ENCODE peak calls at places on chromosomes 4 and X, in six cellular contexts. One of them, this sample, is unnamed.

GRCh38 chr4:89056953-89057398 is at the start of gene FAM13A:
- DNase-seq in K562: peak
- DNase-seq in GM12878: peak
- DNase-seq in H1: peak
- DNase-seq in SK-N-SH: no peak
- DNase-seq in HepG2: peak
- DNase-seq in this sample: peak

GRCh38 chrX:103418811-103419210 is 42.5 kb downstream of the BEX3 start:
- DNase-seq in K562: no peak
- DNase-seq in GM12878: no peak
- DNase-seq in H1: no peak
- DNase-seq in SK-N-SH: no peak
- DNase-seq in HepG2: no peak
- DNase-seq in this sample: no peak

GRCh38 chrX:150508461-150509367 is 59.7 kb upstream of the MTM1 start:
- DNase-seq in K562: no peak
- DNase-seq in GM12878: no peak
- DNase-seq in H1: no peak
- DNase-seq in SK-N-SH: no peak
- DNase-seq in HepG2: no peak
- DNase-seq in this sample: no peak

GRCh38 chr4:57098945-57099344 is 11.2 kb downstream of the IGFBP7 start:
- DNase-seq in K562: no peak
- DNase-seq in GM12878: no peak
- DNase-seq in H1: no peak
- DNase-seq in SK-N-SH: no peak
- DNase-seq in HepG2: no peak
- DNase-seq in this sample: no peak

GRCh38 chr4:152535236-152535902 is 523 bp downstream of the FBXW7 start:
- DNase-seq in K562: peak
- DNase-seq in GM12878: no peak
- DNase-seq in H1: no peak
- DNase-seq in SK-N-SH: peak
- DNase-seq in HepG2: no peak
- DNase-seq in this sample: no peak

GRCh38 chr4:174521800-174522182 is 497 bp downstream of the HPGD start:
- DNase-seq in K562: no peak
- DNase-seq in GM12878: no peak
- DNase-seq in H1: no peak
- DNase-seq in SK-N-SH: peak
- DNase-seq in HepG2: no peak
- DNase-seq in this sample: no peak

GRCh38 chr4:102139932-102140331 is 205.3 kb downstream of the SLC39A8 start:
- DNase-seq in K562: no peak
- DNase-seq in GM12878: no peak
- DNase-seq in H1: no peak
- DNase-seq in SK-N-SH: no peak
- DNase-seq in HepG2: no peak
- DNase-seq in this sample: no peak

GRCh38 chr4:70601422-70602039 is 9.5 kb downstream of the AMBN start:
- DNase-seq in K562: peak
- DNase-seq in GM12878: peak
- DNase-seq in H1: peak
- DNase-seq in SK-N-SH: peak
- DNase-seq in HepG2: peak
- DNase-seq in this sample: peak

GRCh38 chrX:34619920-34620319 is 37.2 kb downstream of the TMEM47 start:
- DNase-seq in K562: no peak
- DNase-seq in GM12878: no peak
- DNase-seq in H1: no peak
- DNase-seq in SK-N-SH: no peak
- DNase-seq in HepG2: no peak
- DNase-seq in this sample: no peak

GRCh38 chr4:77473509-77473908 is 132.1 kb upstream of the CXCL13 start:
- DNase-seq in K562: peak
- DNase-seq in GM12878: no peak
- DNase-seq in H1: no peak
- DNase-seq in SK-N-SH: peak
- DNase-seq in HepG2: peak
- DNase-seq in this sample: no peak

GRCh38 chr4:147110968-147111367 is 165.3 kb upstream of the TTC29 start:
- DNase-seq in K562: no peak
- DNase-seq in GM12878: no peak
- DNase-seq in H1: no peak
- DNase-seq in SK-N-SH: peak
- DNase-seq in HepG2: no peak
- DNase-seq in this sample: no peak

GRCh38 chr4:96459105-96459504 is 619.2 kb downstream of the PDHA2 start:
- DNase-seq in K562: no peak
- DNase-seq in GM12878: no peak
- DNase-seq in H1: no peak
- DNase-seq in SK-N-SH: no peak
- DNase-seq in HepG2: no peak
- DNase-seq in this sample: no peak

GRCh38 chr4:82694892-82695291 is 103.7 kb downstream of the SCD5 start:
- DNase-seq in K562: no peak
- DNase-seq in GM12878: no peak
- DNase-seq in H1: no peak
- DNase-seq in SK-N-SH: no peak
- DNase-seq in HepG2: no peak
- DNase-seq in this sample: no peak

GRCh38 chr4:26136615-26137014 is 184.2 kb upstream of the RBPJ start:
- DNase-seq in K562: no peak
- DNase-seq in GM12878: no peak
- DNase-seq in H1: no peak
- DNase-seq in SK-N-SH: no peak
- DNase-seq in HepG2: no peak
- DNase-seq in this sample: no peak

GRCh38 chrX:151019837-151020236 is 36.7 kb downstream of the HMGB3 start:
- DNase-seq in K562: no peak
- DNase-seq in GM12878: no peak
- DNase-seq in H1: no peak
- DNase-seq in SK-N-SH: no peak
- DNase-seq in HepG2: no peak
- DNase-seq in this sample: no peak

GRCh38 chrX:45628041-45628440 is 427.4 kb upstream of the DIPK2B start:
- DNase-seq in K562: no peak
- DNase-seq in GM12878: no peak
- DNase-seq in H1: no peak
- DNase-seq in SK-N-SH: no peak
- DNase-seq in HepG2: no peak
- DNase-seq in this sample: no peak

GRCh38 chr4:174324725-174325124 is 41.0 kb downstream of the CEP44 start:
- DNase-seq in K562: no peak
- DNase-seq in GM12878: no peak
- DNase-seq in H1: no peak
- DNase-seq in SK-N-SH: no peak
- DNase-seq in HepG2: no peak
- DNase-seq in this sample: no peak

GRCh38 chr4:78829296-78829695 is 53.1 kb downstream of the BMP2K start:
- DNase-seq in K562: no peak
- DNase-seq in GM12878: no peak
- DNase-seq in H1: no peak
- DNase-seq in SK-N-SH: no peak
- DNase-seq in HepG2: no peak
- DNase-seq in this sample: no peak
- TF ChIP-seq CHD2 in K562: no peak
- TF ChIP-seq CHD2 in GM12878: no peak
- TF ChIP-seq CHD2 in H1: no peak
- TF ChIP-seq CHD2 in SK-N-SH: no peak
- TF ChIP-seq CHD2 in HepG2: no peak
- TF ChIP-seq CHD2 in this sample: no peak

GRCh38 chr4:163515198-163515597 is 20.7 kb downstream of the TMA16 start:
- DNase-seq in K562: no peak
- DNase-seq in GM12878: no peak
- DNase-seq in H1: no peak
- DNase-seq in SK-N-SH: no peak
- DNase-seq in HepG2: no peak
- DNase-seq in this sample: no peak
- TF ChIP-seq RFX5 in K562: no peak
- TF ChIP-seq RFX5 in GM12878: no peak
- TF ChIP-seq RFX5 in H1: no peak
- TF ChIP-seq RFX5 in SK-N-SH: no peak
- TF ChIP-seq RFX5 in HepG2: no peak
- TF ChIP-seq RFX5 in this sample: no peak

GRCh38 chr4:167234388-167234881 is at the start of gene SPOCK3:
- DNase-seq in K562: no peak
- DNase-seq in GM12878: no peak
- DNase-seq in H1: peak
- DNase-seq in SK-N-SH: peak
- DNase-seq in HepG2: no peak
- DNase-seq in this sample: peak
- TF ChIP-seq EP300 in K562: no peak
- TF ChIP-seq EP300 in GM12878: no peak
- TF ChIP-seq EP300 in H1: no peak
- TF ChIP-seq EP300 in SK-N-SH: no peak
- TF ChIP-seq EP300 in HepG2: no peak
- TF ChIP-seq EP300 in this sample: no peak

GRCh38 chr4:48945981-48946380 is 39.4 kb upstream of the OCIAD2 start:
- DNase-seq in K562: no peak
- DNase-seq in GM12878: no peak
- DNase-seq in H1: no peak
- DNase-seq in SK-N-SH: no peak
- DNase-seq in HepG2: no peak
- DNase-seq in this sample: no peak
- TF ChIP-seq CHD2 in K562: no peak
- TF ChIP-seq CHD2 in GM12878: no peak
- TF ChIP-seq CHD2 in H1: no peak
- TF ChIP-seq CHD2 in SK-N-SH: no peak
- TF ChIP-seq CHD2 in HepG2: no peak
- TF ChIP-seq CHD2 in this sample: no peak

DNA sequence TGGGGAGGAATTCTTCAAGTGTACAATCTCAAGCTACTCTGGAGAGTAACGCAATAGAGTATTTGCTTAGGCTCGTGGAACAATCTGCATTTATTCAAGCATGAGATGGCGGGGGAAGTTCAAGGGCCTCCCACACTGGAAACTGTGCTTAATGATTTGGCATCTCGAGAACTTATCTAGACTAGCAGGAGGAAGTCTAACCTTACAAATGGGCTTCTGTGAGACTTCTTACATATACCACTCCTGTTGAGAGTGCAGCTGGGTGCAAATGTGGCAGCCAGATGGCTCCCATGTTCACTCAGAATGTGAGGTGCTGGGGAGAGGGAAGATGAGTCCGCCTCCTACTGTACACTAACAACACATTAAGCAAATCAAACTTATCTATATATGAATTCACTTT is 29.3 kb upstream of the PTPN13 start:
- DNase-seq in K562: no peak
- DNase-seq in GM12878: no peak
- DNase-seq in H1: no peak
- DNase-seq in SK-N-SH: no peak
- DNase-seq in HepG2: no peak
- DNase-seq in this sample: no peak
- TF ChIP-seq RFX5 in K562: no peak
- TF ChIP-seq RFX5 in GM12878: no peak
- TF ChIP-seq RFX5 in H1: no peak
- TF ChIP-seq RFX5 in SK-N-SH: no peak
- TF ChIP-seq RFX5 in HepG2: no peak
- TF ChIP-seq RFX5 in this sample: no peak

DNA sequence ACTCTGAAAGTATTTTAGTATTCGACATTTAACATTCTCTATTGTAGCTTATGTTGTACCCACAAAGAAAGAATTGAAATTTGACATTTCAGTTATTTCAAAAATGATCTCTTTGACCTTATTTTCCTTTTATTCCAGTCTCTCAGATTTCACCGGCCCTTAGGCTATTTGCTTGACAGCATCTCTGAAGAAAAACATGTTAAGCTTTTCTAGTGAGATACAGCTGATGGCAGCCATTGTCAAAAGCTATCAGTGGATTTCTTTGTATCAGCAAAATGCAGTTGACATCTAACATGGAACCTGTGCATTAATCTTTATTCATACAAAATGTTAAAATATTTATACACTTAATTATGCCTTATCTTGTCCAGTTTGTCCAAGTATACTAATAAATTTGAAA is 16.7 kb downstream of the ZAR1 start:
- DNase-seq in K562: no peak
- DNase-seq in GM12878: no peak
- DNase-seq in H1: no peak
- DNase-seq in SK-N-SH: no peak
- DNase-seq in HepG2: no peak
- DNase-seq in this sample: no peak
- TF ChIP-seq EP300 in K562: no peak
- TF ChIP-seq EP300 in GM12878: no peak
- TF ChIP-seq EP300 in H1: no peak
- TF ChIP-seq EP300 in SK-N-SH: no peak
- TF ChIP-seq EP300 in HepG2: no peak
- TF ChIP-seq EP300 in this sample: no peak

DNA sequence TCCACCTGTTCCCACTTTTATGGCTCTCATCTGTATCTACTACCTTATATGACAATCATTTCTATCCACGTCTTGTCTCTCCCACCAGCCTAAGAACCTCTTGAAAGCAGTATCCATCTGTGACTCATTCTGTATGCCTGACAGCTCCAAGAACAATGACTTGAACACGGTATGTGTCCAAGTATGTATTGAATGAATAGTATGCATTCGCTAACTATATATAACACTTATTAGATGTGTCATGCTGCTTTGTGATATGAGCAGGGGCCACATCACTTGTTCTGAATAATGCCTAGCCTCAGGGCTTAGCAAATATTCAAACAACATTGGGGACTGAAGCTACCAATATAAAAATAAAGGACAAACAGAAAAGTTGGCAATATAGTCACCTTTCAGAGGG is 4.9 kb downstream of the OPHN1 start:
- DNase-seq in K562: no peak
- DNase-seq in GM12878: no peak
- DNase-seq in H1: no peak
- DNase-seq in SK-N-SH: no peak
- DNase-seq in HepG2: no peak
- DNase-seq in this sample: no peak
- TF ChIP-seq CHD2 in K562: no peak
- TF ChIP-seq CHD2 in GM12878: no peak
- TF ChIP-seq CHD2 in H1: no peak
- TF ChIP-seq CHD2 in SK-N-SH: no peak
- TF ChIP-seq CHD2 in HepG2: no peak
- TF ChIP-seq CHD2 in this sample: no peak

GRCh38 chr4:84804126-84804525 is 162.4 kb downstream of the WDFY3 start:
- DNase-seq in K562: no peak
- DNase-seq in GM12878: no peak
- DNase-seq in H1: no peak
- DNase-seq in SK-N-SH: no peak
- DNase-seq in HepG2: no peak
- DNase-seq in this sample: no peak
- TF ChIP-seq RFX5 in K562: no peak
- TF ChIP-seq RFX5 in GM12878: no peak
- TF ChIP-seq RFX5 in H1: no peak
- TF ChIP-seq RFX5 in SK-N-SH: no peak
- TF ChIP-seq RFX5 in HepG2: no peak
- TF ChIP-seq RFX5 in this sample: no peak

DNA sequence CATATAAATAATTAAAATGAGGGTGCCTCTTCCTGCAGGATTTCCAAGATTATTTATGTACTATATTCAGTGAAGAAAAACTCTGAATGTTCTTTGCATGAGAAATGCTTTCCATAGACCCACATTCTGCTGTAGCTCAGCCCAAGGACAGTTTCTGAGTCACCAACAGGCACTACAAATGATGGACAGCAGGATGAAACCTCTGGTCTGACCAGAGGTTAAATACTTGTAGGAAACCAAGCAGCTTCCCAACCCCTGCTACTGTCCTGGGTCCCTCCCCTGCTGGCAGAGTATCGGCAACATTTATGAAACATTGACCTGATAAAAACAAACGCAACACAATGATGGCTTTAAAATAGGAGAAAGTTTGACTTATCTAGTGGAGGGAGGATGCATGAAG is 73.1 kb downstream of the CXXC4 start:
- DNase-seq in K562: no peak
- DNase-seq in GM12878: no peak
- DNase-seq in H1: no peak
- DNase-seq in SK-N-SH: no peak
- DNase-seq in HepG2: no peak
- DNase-seq in this sample: peak
- TF ChIP-seq EP300 in K562: no peak
- TF ChIP-seq EP300 in GM12878: no peak
- TF ChIP-seq EP300 in H1: no peak
- TF ChIP-seq EP300 in SK-N-SH: no peak
- TF ChIP-seq EP300 in HepG2: no peak
- TF ChIP-seq EP300 in this sample: no peak

This sample was measured in A549.